ENCODE peak calls at places on chromosome 18, in ten cellular contexts. T is activated T-cell treated with anti-CD3 and anti-CD28 coated beads for 24 hours; M is heart right ventricle; I is stimulated activated CD8-positive, alpha-beta memory T cell treated with anti-CD3 and anti-CD28 coated beads, Interleukin-15, amount 100 ng/mL, for 24 hours; C is endothelial cell; A is ELF-1; B is amygdala; P is erythroblast; X is PC-3; V is H9. F is an unnamed sample.

GRCh38 chr18:8052237-8052701 is 485.2 kb downstream of the PTPRM start:
- DNase-seq in A (no peak), I (no peak), M (no peak), C (no peak), B (no peak), V (no peak), T (no peak), P (no peak), X (peak), F (peak)

GRCh38 chr18:2932247-2933181 is 80.4 kb downstream of the LPIN2 start:
- DNase-seq in V (peak), P (peak), I (no peak), M (no peak), C (peak), B (no peak), X (peak), T (peak), A (peak), F (peak)

GRCh38 chr18:11665146-11665545 is 23.9 kb upstream of the GNAL start:
- DNase-seq in P (no peak), M (no peak), X (no peak), I (no peak), B (no peak), C (no peak), V (no peak), T (no peak), A (no peak), F (no peak)

GRCh38 chr18:13448028-13448795 is 229.7 kb downstream of the LDLRAD4 start:
- DNase-seq in X (no peak), M (no peak), I (no peak), T (no peak), C (no peak), V (peak), B (no peak), P (no peak), A (no peak), F (no peak)

GRCh38 chr18:56953444-56953843 is 193.4 kb upstream of the BOD1L2 start:
- DNase-seq in T (no peak), C (no peak), A (peak), P (no peak), V (no peak), I (no peak), B (no peak), X (no peak), M (no peak), F (no peak)

GRCh38 chr18:26869640-26870039 is 4.1 kb upstream of the AQP4 start:
- DNase-seq in I (no peak), V (no peak), P (no peak), M (no peak), C (no peak), T (no peak), A (no peak), X (no peak), B (no peak), F (no peak)

GRCh38 chr18:34322365-34323289 is 97.9 kb upstream of the NOL4 start:
- DNase-seq in B (peak), I (no peak), C (peak), V (peak), X (peak), P (peak), M (peak), T (no peak), A (peak), F (no peak)

GRCh38 chr18:45441110-45441842 is 174.0 kb upstream of the SLC14A2 start:
- DNase-seq in B (no peak), X (peak), I (no peak), T (no peak), A (no peak), V (no peak), M (no peak), C (no peak), P (no peak), F (peak)

GRCh38 chr18:58605027-58606020 is 23.6 kb downstream of the ALPK2 start:
- DNase-seq in A (no peak), P (no peak), V (no peak), X (peak), C (no peak), I (no peak), B (no peak), M (no peak), T (peak), F (no peak)

GRCh38 chr18:65751145-65752085 is 603 bp downstream of the CDH7 start:
- DNase-seq in X (no peak), T (no peak), M (peak), V (peak), P (peak), B (no peak), C (peak), A (no peak), I (no peak), F (no peak)

GRCh38 chr18:24432618-24433017 is 6.1 kb downstream of the IMPACT start:
- DNase-seq in M (no peak), C (no peak), V (no peak), X (no peak), I (no peak), T (no peak), A (no peak), B (no peak), P (no peak), F (no peak)

GRCh38 chr18:1075310-1075709 is 170.6 kb downstream of the ADCYAP1 start:
- DNase-seq in P (no peak), I (no peak), M (no peak), B (no peak), X (no peak), T (no peak), C (no peak), V (no peak), A (no peak), F (no peak)

GRCh38 chr18:58858591-58859468 is 5.8 kb upstream of the ZNF532 start:
- DNase-seq in X (no peak), P (peak), M (no peak), B (no peak), A (no peak), T (no peak), C (no peak), I (no peak), V (no peak), F (peak)

GRCh38 chr18:48891721-48892120 is 59.0 kb downstream of the SMAD7 start:
- DNase-seq in I (no peak), P (no peak), V (no peak), A (no peak), C (no peak), B (no peak), T (no peak), X (no peak), M (no peak), F (no peak)

GRCh38 chr18:79781331-79781941 is 16.3 kb upstream of the KCNG2 start:
- DNase-seq in V (no peak), C (no peak), B (no peak), I (no peak), X (no peak), T (no peak), A (no peak), P (no peak), M (no peak), F (no peak)

GRCh38 chr18:63317982-63318881 is 1.3 kb downstream of the BCL2 start:
- DNase-seq in C (peak), B (peak), P (peak), A (peak), V (peak), I (peak), M (peak), X (no peak), T (peak), F (no peak)

GRCh38 chr18:23532848-23533247 is 29.5 kb downstream of the RMC1 start:
- DNase-seq in P (no peak), I (no peak), M (peak), A (no peak), T (no peak), C (no peak), V (no peak), B (no peak), X (no peak), F (no peak)

GRCh38 chr18:77714716-77715115 is 465.1 kb downstream of the GALR1 start:
- DNase-seq in X (no peak), T (no peak), B (no peak), V (no peak), P (no peak), C (no peak), M (no peak), A (peak), I (no peak), F (no peak)

GRCh38 chr18:55544028-55544427 is 44.0 kb downstream of the TCF4 start:
- DNase-seq in C (no peak), V (no peak), T (no peak), A (no peak), X (no peak), M (no peak), B (no peak), P (no peak), I (no peak), F (no peak)

GRCh38 chr18:73646772-73647171 is 500.9 kb downstream of the FBXO15 start:
- DNase-seq in C (no peak), T (no peak), I (no peak), P (no peak), M (no peak), B (no peak), X (peak), V (no peak), A (no peak), F (peak)

GRCh38 chr18:76452357-76452756 is 42.7 kb downstream of the ZNF516 start:
- DNase-seq in M (no peak), I (no peak), V (no peak), B (no peak), X (no peak), T (no peak), C (no peak), A (no peak), P (no peak), F (no peak)

GRCh38 chr18:60804412-60804811 is 431.8 kb upstream of the MC4R start:
- DNase-seq in T (no peak), X (no peak), C (no peak), B (no peak), I (no peak), V (peak), M (no peak), A (peak), P (no peak), F (no peak)

GRCh38 chr18:22176282-22176621 is 6.9 kb downstream of the GATA6 start:
- DNase-seq in T (no peak), C (no peak), A (no peak), I (no peak), B (no peak), P (no peak), X (no peak), V (no peak), M (no peak), F (no peak)

GRCh38 chr18:55092166-55092565 is 132.9 kb upstream of the CCDC68 start:
- DNase-seq in P (no peak), M (no peak), T (no peak), X (no peak), V (no peak), A (no peak), C (no peak), I (no peak), B (no peak), F (no peak)

GRCh38 chr18:22230403-22231042 is 61.1 kb downstream of the GATA6 start:
- DNase-seq in C (no peak), I (no peak), A (no peak), T (no peak), B (no peak), X (peak), V (no peak), M (no peak), P (no peak), F (no peak)

GRCh38 chr18:79326413-79327198 is 69.1 kb upstream of the NFATC1 start:
- DNase-seq in V (no peak), I (no peak), X (no peak), A (no peak), B (no peak), P (no peak), T (no peak), M (no peak), C (no peak), F (no peak)

GRCh38 chr18:79106084-79106483 is 36.9 kb downstream of the ATP9B start:
- DNase-seq in M (no peak), I (no peak), P (no peak), T (no peak), B (no peak), C (no peak), V (no peak), X (no peak), A (no peak), F (no peak)

GRCh38 chr18:28204154-28204553 is 27.2 kb upstream of the CDH2 start:
- DNase-seq in I (no peak), A (no peak), C (no peak), V (no peak), X (peak), M (no peak), T (no peak), P (no peak), B (no peak), F (peak)

GRCh38 chr18:77046409-77046808 is 86.2 kb downstream of the MBP start:
- DNase-seq in C (no peak), M (no peak), X (no peak), P (no peak), V (no peak), T (no peak), B (no peak), I (no peak), A (no peak), F (no peak)

GRCh38 chr18:13259701-13260100 is 41.1 kb downstream of the LDLRAD4 start:
- DNase-seq in A (no peak), B (no peak), I (no peak), T (no peak), V (no peak), C (no peak), M (no peak), X (no peak), P (no peak), F (no peak)

GRCh38 chr18:75828379-75828778 is 400.9 kb upstream of the SMIM21 start:
- DNase-seq in A (no peak), B (no peak), T (no peak), M (no peak), V (no peak), X (no peak), P (no peak), I (no peak), C (no peak), F (no peak)

GRCh38 chr18:56323673-56324072 is 314.7 kb downstream of the TXNL1 start:
- DNase-seq in I (no peak), A (peak), C (no peak), V (no peak), X (no peak), P (no peak), M (no peak), T (no peak), B (no peak), F (no peak)

GRCh38 chr18:35355140-35355618 is 11.0 kb upstream of the ZNF24 start:
- DNase-seq in T (peak), I (no peak), P (peak), B (peak), M (peak), A (peak), X (peak), V (peak), C (peak), F (peak)

GRCh38 chr18:79900610-79901570 is 50.6 kb downstream of the SLC66A2 start:
- DNase-seq in A (no peak), P (no peak), T (no peak), V (no peak), C (no peak), B (no peak), X (no peak), M (no peak), I (no peak), F (no peak)

GRCh38 chr18:28588884-28589549 is 412.1 kb upstream of the CDH2 start:
- DNase-seq in B (no peak), T (no peak), A (no peak), X (no peak), C (no peak), P (no peak), V (no peak), I (no peak), M (no peak), F (peak)

GRCh38 chr18:76822510-76823165 is at the start of gene ZNF236:
- DNase-seq in A (peak), B (peak), T (peak), C (peak), V (peak), P (peak), I (peak), M (peak), X (peak), F (peak)

GRCh38 chr18:22250591-22250996 is 81.2 kb downstream of the GATA6 start:
- DNase-seq in X (peak), T (no peak), A (no peak), M (no peak), B (no peak), C (no peak), I (no peak), P (no peak), V (no peak), F (no peak)

F was measured in fibroblast of gingiva.